ENCODE peak calls at places on chromosome 19, in six cellular contexts. X is AG10803; O is CD4-positive, alpha-beta T cell; B is nucleus accumbens; N is HEK293T; K is activated CD4-positive, alpha-beta T cell treated with anti-CD3 and anti-CD28 coated beads, Interleukin-2, amount 50 U/mL, for 24 hours. S is an unnamed sample.

GRCh38 chr19:5515737-5516136 is 52.0 kb downstream of the TINCR start:
- DNase-seq in K (no peak), B (no peak), O (no peak), N (no peak), X (no peak), S (no peak)

GRCh38 chr19:2602391-2603181 is 99.9 kb downstream of the GNG7 start:
- DNase-seq in N (no peak), B (peak), O (no peak), K (no peak), X (peak), S (no peak)

GRCh38 chr19:44648536-44649370 is 5.0 kb downstream of the PVR start:
- DNase-seq in B (no peak), K (no peak), X (peak), N (no peak), O (no peak), S (no peak)

GRCh38 chr19:35208121-35208520 is 20.4 kb downstream of the FAM187B start:
- DNase-seq in X (no peak), K (no peak), B (no peak), N (no peak), O (no peak), S (no peak)

GRCh38 chr19:41624515-41624914 is 2.4 kb downstream of the CEACAM4 start:
- DNase-seq in K (no peak), N (no peak), X (no peak), B (no peak), O (no peak), S (no peak)

GRCh38 chr19:47399198-47399597 is 20.1 kb downstream of the MEIS3 start:
- DNase-seq in B (no peak), K (no peak), O (no peak), X (no peak), N (no peak), S (no peak)

GRCh38 chr19:4556574-4557185 is 2.8 kb downstream of the SEMA6B start:
- DNase-seq in B (no peak), K (no peak), O (no peak), X (no peak), N (peak), S (no peak)

GRCh38 chr19:49889687-49890348 is 6.9 kb downstream of the IL4I1 start:
- DNase-seq in B (peak), O (peak), X (peak), N (peak), K (peak), S (peak)

GRCh38 chr19:48815870-48816501 is 5.2 kb upstream of the BCAT2 start:
- DNase-seq in K (no peak), O (no peak), X (peak), B (no peak), N (no peak), S (no peak)

GRCh38 chr19:45161715-45162463 is 1.1 kb upstream of the NKPD1 start:
- DNase-seq in X (no peak), O (no peak), N (peak), B (no peak), K (no peak), S (no peak)

GRCh38 chr19:33438016-33438671 is 64.6 kb downstream of the CEBPG start:
- DNase-seq in B (peak), K (no peak), X (peak), N (no peak), O (no peak), S (no peak)

GRCh38 chr19:29328586-29328985 is 115.6 kb upstream of the UQCRFS1 start:
- DNase-seq in K (no peak), B (no peak), N (no peak), X (no peak), O (no peak), S (no peak)

GRCh38 chr19:5588906-5589676 is 21.3 kb upstream of the TINCR start:
- DNase-seq in K (no peak), N (no peak), B (no peak), X (no peak), O (no peak), S (no peak)

GRCh38 chr19:10706990-10707389 is 5.8 kb downstream of the QTRT1 start:
- DNase-seq in K (no peak), X (no peak), N (no peak), O (no peak), B (no peak), S (no peak)

GRCh38 chr19:8611890-8612806 is 1.6 kb upstream of the ADAMTS10 start:
- DNase-seq in B (no peak), X (peak), O (no peak), N (no peak), K (no peak), S (peak)

GRCh38 chr19:10270180-10270615 is 722 bp upstream of the ICAM1 start:
- DNase-seq in X (no peak), B (no peak), O (no peak), K (no peak), N (no peak), S (peak)

GRCh38 chr19:6801397-6802086 is 29.0 kb downstream of the VAV1 start:
- DNase-seq in O (peak), X (no peak), B (peak), K (peak), N (no peak), S (peak)

GRCh38 chr19:28543244-28543776 is 669.6 kb downstream of the UQCRFS1 start:
- DNase-seq in N (no peak), K (no peak), B (no peak), O (no peak), X (no peak), S (no peak)

GRCh38 chr19:1230585-1231489 is 7.0 kb downstream of the CBARP start:
- DNase-seq in B (no peak), N (no peak), O (no peak), X (no peak), K (no peak), S (no peak)

GRCh38 chr19:17762505-17763229 is 11.4 kb downstream of the FCHO1 start:
- DNase-seq in O (no peak), X (peak), B (peak), K (no peak), N (peak), S (no peak)

GRCh38 chr19:860481-861098 is 1.1 kb downstream of the CFD start:
- DNase-seq in N (peak), B (no peak), X (peak), K (no peak), O (peak), S (peak)

GRCh38 chr19:30052122-30053075 is 110.4 kb downstream of the URI1 start:
- DNase-seq in K (no peak), N (no peak), B (no peak), X (no peak), O (no peak), S (no peak)

GRCh38 chr19:5926641-5927438 is 12.8 kb downstream of the CAPS start:
- DNase-seq in B (no peak), K (no peak), X (peak), O (no peak), N (no peak), S (no peak)

GRCh38 chr19:39692822-39693221 is 11.5 kb upstream of the LGALS14 start:
- DNase-seq in B (no peak), N (no peak), O (no peak), K (no peak), X (no peak), S (no peak)

GRCh38 chr19:35561436-35561835 is 2.0 kb downstream of the ATP4A start:
- DNase-seq in O (no peak), X (no peak), K (no peak), N (no peak), B (no peak), S (no peak)

GRCh38 chr19:2132731-2133490 is 18.5 kb downstream of the AP3D1 start:
- DNase-seq in N (no peak), K (no peak), B (no peak), O (no peak), X (no peak), S (no peak)

GRCh38 chr19:56321981-56322558 is 7.4 kb upstream of the ZSCAN5A start:
- DNase-seq in K (no peak), O (no peak), X (no peak), B (no peak), N (no peak), S (no peak)

GRCh38 chr19:10033614-10034013 is 20.3 kb downstream of the RDH8 start:
- DNase-seq in X (no peak), K (no peak), O (no peak), N (no peak), B (no peak), S (no peak)

GRCh38 chr19:41116261-41116660 is 2.0 kb downstream of the CYP2F1 start:
- DNase-seq in X (no peak), B (no peak), O (no peak), K (no peak), N (no peak), S (no peak)

GRCh38 chr19:51366050-51366998 is at the start of gene ETFB:
- DNase-seq in X (peak), N (peak), O (peak), K (peak), B (peak), S (peak)

GRCh38 chr19:21688464-21688863 is 78.9 kb downstream of the ZNF100 start:
- DNase-seq in K (no peak), N (no peak), B (no peak), X (no peak), O (no peak), S (no peak)